ENCODE peak calls at places on chromosome 19, in four cellular contexts. V is H9, B is IMR-90, J is H1. W is an unnamed sample.

GRCh38 chr19:36009220-36009619 is 607 bp upstream of the SYNE4 start:
- DNase-seq in V (peak), B (peak), J (peak), W (peak)

GRCh38 chr19:4980087-4980486 is 11.2 kb downstream of the KDM4B start:
- DNase-seq in V (no peak), B (no peak), J (no peak), W (no peak)

GRCh38 chr19:40205760-40206159 is 12.4 kb downstream of the TTC9B start:
- DNase-seq in V (peak), B (no peak), J (no peak), W (no peak)

GRCh38 chr19:55319786-55320185 is 5.4 kb downstream of the TMEM150B start:
- DNase-seq in V (peak), B (peak), J (peak), W (peak)

GRCh38 chr19:16106121-16106520 is 5.6 kb upstream of the RAB8A start:
- DNase-seq in V (no peak), B (peak), J (no peak), W (peak)

GRCh38 chr19:952680-953500 is 27.1 kb downstream of the ARID3A start:
- DNase-seq in V (no peak), B (no peak), J (no peak), W (peak)

GRCh38 chr19:55451522-55452380 is 8.7 kb upstream of the SHISA7 start:
- DNase-seq in V (no peak), B (no peak), J (peak), W (no peak)

GRCh38 chr19:44684892-44685847 is 13.8 kb upstream of the CEACAM16 start:
- DNase-seq in V (peak), B (peak), J (no peak), W (peak)

GRCh38 chr19:31349160-31349881 is at the start of gene TSHZ3:
- DNase-seq in V (peak), B (peak), J (peak), W (peak)

GRCh38 chr19:14440049-14440448 is 6.9 kb downstream of the PKN1 start:
- DNase-seq in V (no peak), B (no peak), J (no peak), W (no peak)

DNA sequence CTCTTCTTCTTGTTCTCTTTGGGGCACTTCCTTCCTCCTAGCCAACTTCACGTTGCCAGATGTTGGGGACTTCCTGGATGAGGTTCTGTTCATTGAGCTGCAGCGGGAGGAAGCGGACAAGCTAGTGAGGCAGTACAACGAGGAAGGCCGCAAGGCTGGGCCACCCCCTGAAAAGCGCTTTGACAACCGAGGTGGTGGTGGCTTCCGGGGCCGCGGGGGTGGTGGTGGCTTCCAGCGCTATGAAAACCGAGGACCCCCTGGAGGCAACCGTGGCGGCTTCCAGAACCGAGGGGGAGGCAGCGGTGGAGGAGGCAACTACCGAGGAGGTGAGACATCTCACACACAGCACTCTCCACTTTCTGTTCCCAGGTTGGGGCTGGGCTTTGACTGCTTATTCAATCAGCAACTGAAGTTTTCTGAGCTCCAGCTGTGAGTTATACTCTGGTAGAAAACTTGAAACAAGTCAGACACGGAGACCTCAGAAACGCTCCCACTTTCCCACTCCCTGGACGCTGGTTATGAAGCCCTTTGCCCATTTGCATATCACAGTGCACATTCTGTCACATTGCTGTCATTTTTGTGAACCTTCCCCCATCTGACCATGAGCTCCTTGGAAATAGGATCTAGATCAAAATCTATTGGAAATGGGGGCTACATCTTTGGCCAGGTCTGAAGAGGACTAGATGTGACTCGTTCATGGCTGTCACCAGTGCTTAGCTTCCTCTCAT is 7.2 kb upstream of the CCDC97 start:
- DNase-seq in V (no peak), B (no peak), J (no peak), W (no peak)
- H3K9ac ChIP-seq in V (no peak), B (no peak), J (no peak), W (no peak)

GRCh38 chr19:46737275-46737654 is 8.6 kb upstream of the FKRP start:
- DNase-seq in V (no peak), B (no peak), J (no peak), W (no peak)
- H4K5ac ChIP-seq in V (no peak), B (no peak), J (no peak), W (no peak)

GRCh38 chr19:48837081-48837524 is 812 bp upstream of the HSD17B14 start:
- DNase-seq in V (peak), B (peak), J (peak), W (peak)
- H3K9ac ChIP-seq in V (no peak), B (no peak), J (no peak), W (peak)

GRCh38 chr19:57338798-57339378 is 12.2 kb upstream of the ZNF304 start:
- DNase-seq in V (no peak), B (peak), J (no peak), W (no peak)
- H4K5ac ChIP-seq in V (no peak), B (no peak), J (no peak), W (no peak)

DNA sequence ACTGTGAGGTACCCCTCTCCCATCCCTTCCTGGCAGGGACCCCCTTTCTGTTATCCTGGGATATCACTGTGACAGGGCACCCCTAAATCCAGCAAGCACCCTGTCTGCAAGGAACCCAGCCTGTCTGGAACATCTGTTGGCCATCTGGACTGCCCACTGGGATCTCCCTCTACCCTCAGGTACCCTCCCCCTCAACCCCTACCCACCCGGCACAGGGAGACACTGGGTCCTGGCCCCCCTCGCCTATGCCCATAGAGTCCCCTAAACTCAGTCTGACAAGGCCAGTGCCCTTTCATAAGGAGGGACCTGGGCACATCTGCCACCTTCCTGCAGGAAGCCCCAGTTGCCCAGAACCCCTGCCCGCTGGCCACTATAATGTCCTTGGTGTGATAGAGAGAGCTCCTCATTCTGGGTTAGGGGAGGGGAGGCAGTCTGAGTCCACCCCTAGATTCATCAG is 2.8 kb upstream of the SLC27A5 start:
- DNase-seq in V (no peak), B (no peak), J (no peak), W (no peak)
- H3K9ac ChIP-seq in V (peak), B (no peak), J (peak), W (peak)

GRCh38 chr19:6750062-6750461 is 10.6 kb downstream of the TRIP10 start:
- DNase-seq in V (no peak), B (no peak), J (no peak), W (no peak)
- H4K5ac ChIP-seq in V (no peak), B (no peak), J (no peak), W (no peak)